ENCODE peak calls at places on chromosomes 5 and 9, in five cellular contexts. J is stomach, W is IMR-90, D is esophagus squamous epithelium, O is A549. X is an unnamed sample.

GRCh38 chr9:72211047-72211446 is 61.8 kb downstream of the GDA start:
- DNase-seq in J (no peak), W (no peak), D (no peak), O (no peak), X (no peak)

GRCh38 chr9:113886003-113886324 is 9.9 kb downstream of the ZNF618 start:
- DNase-seq in J (no peak), W (peak; percentile 26), D (no peak), O (no peak), X (no peak)

GRCh38 chr9:122468735-122469134 is 9.0 kb downstream of the OR1J1 start:
- DNase-seq in J (no peak), W (peak; percentile 83), D (no peak), O (no peak), X (no peak)

GRCh38 chr9:79490657-79491250 is 81.0 kb upstream of the TLE4 start:
- DNase-seq in J (no peak), W (no peak), D (no peak), O (no peak), X (no peak)

GRCh38 chr5:96781031-96781733 is 26.6 kb downstream of the ERAP1 start:
- DNase-seq in J (no peak), W (peak; percentile 49), D (no peak), O (no peak), X (no peak)

GRCh38 chr5:92484484-92484883 is 1096.5 kb downstream of the NR2F1-AS1 start:
- DNase-seq in J (no peak), W (no peak), D (no peak), O (no peak), X (no peak)

GRCh38 chr5:89230178-89230577 is 347.2 kb upstream of the MEF2C start:
- DNase-seq in J (no peak), W (no peak), D (no peak), O (no peak), X (no peak)

GRCh38 chr5:139848508-139849100 is 53.0 kb downstream of the PSD2 start:
- DNase-seq in J (no peak), W (no peak), D (no peak), O (no peak), X (no peak)

GRCh38 chr5:81165493-81166119 is 67.5 kb upstream of the CKMT2 start:
- DNase-seq in J (no peak), W (peak; percentile 67), D (no peak), O (peak; percentile 69), X (peak; percentile 39)

GRCh38 chr5:72108200-72109050 is 1.1 kb downstream of the MAP1B start:
- DNase-seq in J (no peak), W (peak; percentile 67), D (no peak), O (peak; percentile 61), X (peak; percentile 45)

GRCh38 chr9:124758061-124758460 is 13.1 kb downstream of the NR6A1 start:
- DNase-seq in J (no peak), W (no peak), D (no peak), O (no peak), X (no peak)

GRCh38 chr5:34655354-34655991 is 655 bp upstream of the RAI14 start:
- DNase-seq in J (peak; percentile 58), W (peak; percentile 90), D (no peak), O (peak; percentile 61), X (no peak)

GRCh38 chr9:13443380-13444271 is 164.1 kb upstream of the MPDZ start:
- DNase-seq in J (no peak), W (no peak), D (no peak), O (no peak), X (no peak)
- H3K27ac ChIP-seq in J (no peak overlapping the region), W (no peak overlapping the region), D (peak overlapping the region; percentile 57), O (no peak overlapping the region), X (no peak overlapping the region)

DNA sequence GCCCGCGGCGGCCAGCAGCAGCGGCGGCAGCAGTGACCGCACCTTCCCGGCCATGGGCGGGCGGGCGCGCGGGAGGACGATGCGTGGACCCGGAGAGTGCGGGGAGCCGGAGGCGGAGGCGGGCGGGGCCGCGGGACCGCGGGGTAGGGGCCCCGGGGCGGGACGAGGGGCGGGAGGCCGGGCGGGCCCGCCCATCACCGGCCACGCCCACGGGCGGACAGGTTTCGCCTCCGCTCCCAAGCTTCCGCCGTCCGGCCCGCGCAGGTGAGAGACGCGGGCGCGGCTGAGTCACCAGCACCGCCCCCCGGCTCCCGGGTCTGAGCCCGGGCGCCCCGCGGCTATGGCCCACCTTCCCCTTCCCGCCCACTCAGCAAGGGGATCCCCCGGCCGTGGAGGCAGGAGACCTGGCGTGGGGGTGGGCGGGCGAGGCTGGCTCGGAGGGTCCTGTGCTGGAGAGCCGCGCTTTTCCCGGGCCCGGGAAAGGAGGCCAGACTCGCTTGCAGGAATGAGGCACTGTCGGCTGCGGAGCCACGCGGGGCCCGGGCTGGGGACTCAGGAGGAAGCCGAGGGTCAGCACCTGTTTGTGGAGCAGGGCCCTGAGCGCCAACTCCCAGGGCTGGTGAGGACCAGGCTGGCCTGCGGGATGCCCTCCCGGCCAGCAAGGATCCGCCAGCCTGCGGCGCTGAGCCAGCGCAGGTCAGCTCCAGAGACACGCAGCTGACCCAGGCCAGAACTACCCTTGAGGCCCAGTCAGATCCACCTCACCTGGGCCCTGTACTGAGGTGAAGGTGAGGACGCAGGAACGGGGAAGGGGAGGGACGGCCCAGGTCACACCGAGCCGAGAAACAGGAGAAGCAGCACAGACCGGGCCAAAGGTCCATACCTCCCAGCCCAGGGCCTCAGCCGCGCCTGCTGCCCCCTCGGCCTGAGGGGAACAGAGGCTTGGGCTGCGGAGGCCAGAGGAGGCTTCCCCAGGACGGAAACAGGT is at the start of gene ENTPD2:
- DNase-seq in J (peak; percentile 85), W (no peak), D (no peak), O (no peak), X (no peak)
- H3K4me3 ChIP-seq in J (peak within 1 kb of the TSS; percentile 51), W (no peak within 1 kb of the TSS), D (peak within 1 kb of the TSS; percentile 43), O (peak within 1 kb of the TSS; percentile 59), X (peak within 1 kb of the TSS; percentile 61)

GRCh38 chr9:16417749-16418148 is 452.7 kb downstream of the BNC2 start:
- DNase-seq in J (no peak), W (peak; percentile 45), D (no peak), O (no peak), X (no peak)

GRCh38 chr9:16414451-16414850 is 456.0 kb downstream of the BNC2 start:
- DNase-seq in J (no peak), W (no peak), D (no peak), O (no peak), X (no peak)

GRCh38 chr9:16419124-16419523 is 451.3 kb downstream of the BNC2 start:
- DNase-seq in J (no peak), W (no peak), D (no peak), O (no peak), X (no peak)

GRCh38 chr9:16413509-16414016 is 456.9 kb downstream of the BNC2 start:
- DNase-seq in J (no peak), W (peak; percentile 98), D (no peak), O (peak; percentile 57), X (no peak)

DNA sequence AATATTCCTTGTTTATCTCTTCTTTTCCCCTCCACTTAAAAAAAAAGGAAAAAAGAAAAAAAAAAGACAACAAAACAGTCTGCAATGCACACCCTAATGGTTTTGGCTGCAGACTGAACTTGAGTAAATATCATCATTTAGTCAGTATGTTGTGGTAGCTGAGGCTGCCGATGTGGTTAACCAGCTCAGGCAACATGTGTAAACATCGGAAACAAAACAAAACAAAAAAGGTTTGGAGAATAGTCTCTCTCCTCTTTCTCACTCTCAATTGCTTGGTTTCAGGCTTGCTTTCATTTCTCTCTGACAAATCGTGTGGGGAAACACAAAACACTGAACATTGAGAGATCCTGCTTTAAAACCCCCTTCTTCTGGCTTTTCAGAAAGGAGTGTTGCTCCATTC is 453.4 kb downstream of the BNC2 start:
- DNase-seq in J (no peak), W (peak; percentile 96), D (no peak), O (no peak), X (no peak)
- H3K27ac ChIP-seq in J (peak overlapping the region; percentile 23), W (peak overlapping the region; percentile 54), D (peak overlapping the region; percentile 16), O (peak overlapping the region; percentile 93), X (no peak overlapping the region)

GRCh38 chr5:133051117-133051546 is 681 bp upstream of the HSPA4 start:
- DNase-seq in J (no peak), W (no peak), D (no peak), O (no peak), X (no peak)

GRCh38 chr5:133054697-133055471 is 3.1 kb downstream of the HSPA4 start:
- DNase-seq in J (no peak), W (no peak), D (no peak), O (no peak), X (no peak)

GRCh38 chr5:133052317-133053175 is 733 bp downstream of the HSPA4 start:
- DNase-seq in J (peak; percentile 66), W (peak; percentile 44), D (peak; percentile 5), O (peak; percentile 65), X (no peak)

GRCh38 chr5:133051547-133052316 is at the start of gene HSPA4:
- DNase-seq in J (peak; percentile 99), W (peak; percentile 99), D (peak; percentile 89), O (peak; percentile 97), X (peak; percentile 97)

DNA sequence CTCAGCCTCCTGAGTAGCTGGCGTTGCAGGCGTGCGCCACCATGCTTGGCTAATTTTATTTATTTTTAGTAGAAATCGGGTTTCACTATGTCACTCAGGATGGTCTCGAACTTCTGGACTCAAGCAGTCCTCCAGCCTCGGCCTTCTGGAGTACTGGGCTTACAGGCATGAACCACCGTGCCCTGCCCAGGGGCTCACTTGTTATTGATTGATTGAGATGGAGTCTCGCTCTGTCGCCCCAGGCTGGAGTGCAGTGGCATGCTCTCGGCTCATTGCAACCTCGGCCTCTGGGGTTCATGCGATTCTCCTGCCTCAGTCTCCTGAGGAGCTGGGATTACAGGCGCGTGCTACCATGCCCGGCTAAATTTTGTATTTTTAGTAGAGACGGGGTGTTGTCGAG is 1.6 kb downstream of the HSPA4 start:
- DNase-seq in J (no peak), W (no peak), D (no peak), O (no peak), X (no peak)
- H3K4me3 ChIP-seq in J (peak overlapping the region; percentile 78), W (no peak overlapping the region), D (peak overlapping the region; percentile 91), O (peak overlapping the region; percentile 95), X (peak overlapping the region; percentile 4)

DNA sequence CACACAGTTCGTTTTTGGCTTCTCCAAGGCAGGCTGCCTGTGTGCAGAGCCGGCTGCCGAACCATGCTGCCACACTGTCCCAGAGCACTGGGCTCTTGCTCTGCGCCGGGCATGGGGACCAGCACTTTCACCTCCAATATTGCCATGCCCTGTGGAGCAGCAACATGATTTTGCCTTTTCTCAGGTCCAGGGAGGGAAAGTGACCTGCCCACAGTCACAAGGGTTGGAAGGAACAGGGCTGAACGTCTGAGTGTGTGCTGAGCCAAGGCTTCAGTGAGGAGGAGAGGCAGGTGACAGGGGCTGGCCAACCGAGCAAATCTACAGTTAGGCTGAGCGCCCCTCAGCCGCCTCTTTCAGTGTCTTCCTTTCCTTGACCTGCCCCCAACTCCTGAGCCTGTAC is 34.0 kb upstream of the SYNPO start:
- DNase-seq in J (no peak), W (no peak), D (no peak), O (no peak), X (no peak)
- H3K27ac ChIP-seq in J (no peak overlapping the region), W (no peak overlapping the region), D (no peak overlapping the region), O (no peak overlapping the region), X (no peak overlapping the region)

GRCh38 chr5:1485320-1486118 is 38.2 kb downstream of the LPCAT1 start:
- DNase-seq in J (no peak), W (no peak), D (no peak), O (no peak), X (no peak)
- H3K4me3 ChIP-seq in J (no peak overlapping the region), W (no peak overlapping the region), D (no peak overlapping the region), O (no peak overlapping the region), X (no peak overlapping the region)

DNA sequence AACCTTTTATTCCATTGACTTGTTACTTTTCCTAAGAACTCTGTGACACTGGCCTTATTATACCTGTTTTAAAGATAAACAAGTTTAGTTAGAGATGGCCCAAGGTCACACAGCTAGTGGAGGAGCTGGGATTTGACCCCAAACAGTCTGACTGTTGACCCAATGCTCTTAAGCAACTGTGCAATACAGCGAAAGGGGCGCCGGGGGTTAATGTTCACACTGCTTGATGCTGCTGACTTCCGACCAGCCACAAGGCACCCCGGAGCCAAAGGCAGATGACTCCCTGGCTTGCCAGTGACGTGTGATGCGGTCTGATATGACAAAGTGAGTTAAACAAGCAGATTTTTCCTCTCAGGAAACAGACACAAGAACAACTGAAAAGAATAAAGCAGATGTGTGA is 23.9 kb downstream of the PIK3R1 start:
- DNase-seq in J (peak; percentile 63), W (peak; percentile 90), D (no peak), O (no peak), X (no peak)
- H3K27ac ChIP-seq in J (peak overlapping the region; percentile 61), W (no peak overlapping the region), D (peak overlapping the region; percentile 35), O (no peak overlapping the region), X (no peak overlapping the region)